ENCODE peak calls at places on chromosomes 12 and 14, in ten cellular contexts. One of them, this sample, is unnamed. For H3K27me3 and H3K9me3, the result is how much of the 10 kb centered on the place peaks cover.

GRCh38 chr12:8088574-8088973 is 6.5 kb downstream of the NECAP1 start:
- DNase-seq in CD4-positive, CD25-positive, alpha-beta regulatory T cell: peak
- DNase-seq in stomach: no peak
- DNase-seq in CD8-positive, alpha-beta memory T cell: peak
- DNase-seq in fibroblast of lung: no peak
- DNase-seq in psoas muscle: no peak
- DNase-seq in SJCRH30: no peak
- DNase-seq in ovary: no peak
- DNase-seq in esophagus squamous epithelium: no peak
- DNase-seq in tibial nerve: no peak
- DNase-seq in this sample: peak

GRCh38 chr14:99188721-99189120 is 83.3 kb downstream of the BCL11B start:
- DNase-seq in psoas muscle: no peak
- DNase-seq in stomach: no peak
- DNase-seq in SJCRH30: no peak
- DNase-seq in fibroblast of lung: no peak
- DNase-seq in ovary: no peak
- DNase-seq in CD8-positive, alpha-beta memory T cell: peak
- DNase-seq in esophagus squamous epithelium: no peak
- DNase-seq in CD4-positive, CD25-positive, alpha-beta regulatory T cell: peak
- DNase-seq in tibial nerve: no peak
- DNase-seq in this sample: peak

GRCh38 chr14:49306152-49306751 is 279.9 kb downstream of the RPS29 start:
- DNase-seq in stomach: no peak
- DNase-seq in CD4-positive, CD25-positive, alpha-beta regulatory T cell: no peak
- DNase-seq in fibroblast of lung: peak
- DNase-seq in tibial nerve: no peak
- DNase-seq in SJCRH30: peak
- DNase-seq in psoas muscle: no peak
- DNase-seq in CD8-positive, alpha-beta memory T cell: no peak
- DNase-seq in esophagus squamous epithelium: no peak
- DNase-seq in ovary: no peak
- DNase-seq in this sample: no peak

GRCh38 chr14:68977741-68978549 is 1.2 kb downstream of the ACTN1 start:
- DNase-seq in esophagus squamous epithelium: no peak
- DNase-seq in SJCRH30: peak
- DNase-seq in psoas muscle: peak
- DNase-seq in ovary: peak
- DNase-seq in fibroblast of lung: peak
- DNase-seq in CD8-positive, alpha-beta memory T cell: peak
- DNase-seq in stomach: peak
- DNase-seq in CD4-positive, CD25-positive, alpha-beta regulatory T cell: peak
- DNase-seq in tibial nerve: peak
- DNase-seq in this sample: peak

GRCh38 chr14:96748371-96748770 is 48.8 kb upstream of the VRK1 start:
- DNase-seq in stomach: no peak
- DNase-seq in psoas muscle: no peak
- DNase-seq in CD8-positive, alpha-beta memory T cell: no peak
- DNase-seq in esophagus squamous epithelium: no peak
- DNase-seq in fibroblast of lung: no peak
- DNase-seq in ovary: no peak
- DNase-seq in CD4-positive, CD25-positive, alpha-beta regulatory T cell: no peak
- DNase-seq in tibial nerve: no peak
- DNase-seq in SJCRH30: peak
- DNase-seq in this sample: no peak

GRCh38 chr14:26363689-26364088 is 234.1 kb downstream of the NOVA1 start:
- DNase-seq in SJCRH30: no peak
- DNase-seq in esophagus squamous epithelium: no peak
- DNase-seq in tibial nerve: no peak
- DNase-seq in stomach: no peak
- DNase-seq in CD4-positive, CD25-positive, alpha-beta regulatory T cell: no peak
- DNase-seq in fibroblast of lung: no peak
- DNase-seq in ovary: no peak
- DNase-seq in psoas muscle: no peak
- DNase-seq in CD8-positive, alpha-beta memory T cell: no peak
- DNase-seq in this sample: no peak

GRCh38 chr12:91994208-91994797 is 151.3 kb downstream of the BTG1 start:
- DNase-seq in psoas muscle: no peak
- DNase-seq in CD8-positive, alpha-beta memory T cell: no peak
- DNase-seq in CD4-positive, CD25-positive, alpha-beta regulatory T cell: no peak
- DNase-seq in stomach: no peak
- DNase-seq in esophagus squamous epithelium: no peak
- DNase-seq in ovary: no peak
- DNase-seq in tibial nerve: no peak
- DNase-seq in fibroblast of lung: no peak
- DNase-seq in SJCRH30: no peak
- DNase-seq in this sample: no peak

GRCh38 chr12:66900616-66901015 is 221.7 kb upstream of the GRIP1 start:
- DNase-seq in CD8-positive, alpha-beta memory T cell: no peak
- DNase-seq in fibroblast of lung: no peak
- DNase-seq in CD4-positive, CD25-positive, alpha-beta regulatory T cell: no peak
- DNase-seq in esophagus squamous epithelium: no peak
- DNase-seq in stomach: no peak
- DNase-seq in tibial nerve: no peak
- DNase-seq in SJCRH30: peak
- DNase-seq in ovary: no peak
- DNase-seq in psoas muscle: no peak
- DNase-seq in this sample: no peak

GRCh38 chr12:114689075-114689994 is 5.4 kb upstream of the TBX3 start:
- DNase-seq in ovary: no peak
- DNase-seq in SJCRH30: no peak
- DNase-seq in psoas muscle: no peak
- DNase-seq in tibial nerve: no peak
- DNase-seq in stomach: no peak
- DNase-seq in esophagus squamous epithelium: no peak
- DNase-seq in fibroblast of lung: no peak
- DNase-seq in CD8-positive, alpha-beta memory T cell: no peak
- DNase-seq in CD4-positive, CD25-positive, alpha-beta regulatory T cell: no peak
- DNase-seq in this sample: no peak

GRCh38 chr12:114688256-114688845 is 4.4 kb upstream of the TBX3 start:
- DNase-seq in stomach: no peak
- DNase-seq in fibroblast of lung: no peak
- DNase-seq in CD8-positive, alpha-beta memory T cell: no peak
- DNase-seq in CD4-positive, CD25-positive, alpha-beta regulatory T cell: no peak
- DNase-seq in tibial nerve: no peak
- DNase-seq in esophagus squamous epithelium: no peak
- DNase-seq in SJCRH30: no peak
- DNase-seq in psoas muscle: no peak
- DNase-seq in ovary: no peak
- DNase-seq in this sample: no peak

GRCh38 chr12:114686421-114687268 is 2.7 kb upstream of the TBX3 start:
- DNase-seq in CD8-positive, alpha-beta memory T cell: no peak
- DNase-seq in SJCRH30: no peak
- DNase-seq in tibial nerve: no peak
- DNase-seq in esophagus squamous epithelium: no peak
- DNase-seq in psoas muscle: no peak
- DNase-seq in CD4-positive, CD25-positive, alpha-beta regulatory T cell: no peak
- DNase-seq in fibroblast of lung: no peak
- DNase-seq in stomach: no peak
- DNase-seq in ovary: peak
- DNase-seq in this sample: no peak

GRCh38 chr12:114687269-114687605 is 3.3 kb upstream of the TBX3 start:
- DNase-seq in esophagus squamous epithelium: no peak
- DNase-seq in tibial nerve: no peak
- DNase-seq in SJCRH30: no peak
- DNase-seq in ovary: no peak
- DNase-seq in psoas muscle: no peak
- DNase-seq in fibroblast of lung: no peak
- DNase-seq in CD8-positive, alpha-beta memory T cell: no peak
- DNase-seq in CD4-positive, CD25-positive, alpha-beta regulatory T cell: no peak
- DNase-seq in stomach: no peak
- DNase-seq in this sample: no peak

DNA sequence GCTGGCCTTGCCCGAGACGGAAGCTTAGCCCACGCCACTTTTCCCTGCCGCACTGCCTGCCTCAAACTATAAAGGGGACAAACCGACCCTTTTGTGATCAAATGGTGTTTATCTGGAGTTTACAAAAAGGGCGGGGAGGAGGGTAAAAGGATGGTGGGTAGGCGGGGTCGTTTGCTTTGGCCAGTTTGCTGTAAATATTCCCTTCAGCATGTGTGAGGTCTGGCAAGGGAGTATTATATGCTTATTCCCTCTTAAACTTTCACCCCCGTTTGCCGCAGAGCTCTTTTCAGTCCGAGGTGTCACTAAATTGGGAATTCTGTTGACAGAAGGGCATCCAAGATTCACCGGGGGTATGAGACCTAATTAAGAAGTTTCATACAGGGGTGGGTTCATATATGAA is 3.8 kb upstream of the TBX3 start:
- DNase-seq in fibroblast of lung: peak
- DNase-seq in psoas muscle: no peak
- DNase-seq in ovary: no peak
- DNase-seq in SJCRH30: no peak
- DNase-seq in CD4-positive, CD25-positive, alpha-beta regulatory T cell: no peak
- DNase-seq in tibial nerve: no peak
- DNase-seq in stomach: no peak
- DNase-seq in CD8-positive, alpha-beta memory T cell: no peak
- DNase-seq in esophagus squamous epithelium: no peak
- DNase-seq in this sample: no peak
- H3K27me3 ChIP-seq in fibroblast of lung: under half
- H3K27me3 ChIP-seq in psoas muscle: half or more
- H3K27me3 ChIP-seq in ovary: under half
- H3K27me3 ChIP-seq in SJCRH30: under half
- H3K27me3 ChIP-seq in CD4-positive, CD25-positive, alpha-beta regulatory T cell: under half
- H3K27me3 ChIP-seq in tibial nerve: half or more
- H3K27me3 ChIP-seq in stomach: half or more
- H3K27me3 ChIP-seq in CD8-positive, alpha-beta memory T cell: half or more
- H3K27me3 ChIP-seq in esophagus squamous epithelium: under half
- H3K27me3 ChIP-seq in this sample: under half

GRCh38 chr12:132295101-132295526 is 34.3 kb downstream of the GALNT9 start:
- DNase-seq in stomach: no peak
- DNase-seq in tibial nerve: no peak
- DNase-seq in CD8-positive, alpha-beta memory T cell: no peak
- DNase-seq in CD4-positive, CD25-positive, alpha-beta regulatory T cell: no peak
- DNase-seq in esophagus squamous epithelium: no peak
- DNase-seq in ovary: no peak
- DNase-seq in SJCRH30: no peak
- DNase-seq in fibroblast of lung: no peak
- DNase-seq in psoas muscle: peak
- DNase-seq in this sample: no peak

GRCh38 chr12:132296063-132296462 is 33.3 kb downstream of the GALNT9 start:
- DNase-seq in fibroblast of lung: no peak
- DNase-seq in psoas muscle: peak
- DNase-seq in CD4-positive, CD25-positive, alpha-beta regulatory T cell: no peak
- DNase-seq in esophagus squamous epithelium: no peak
- DNase-seq in stomach: no peak
- DNase-seq in tibial nerve: no peak
- DNase-seq in SJCRH30: no peak
- DNase-seq in ovary: no peak
- DNase-seq in CD8-positive, alpha-beta memory T cell: no peak
- DNase-seq in this sample: no peak

GRCh38 chr12:132291402-132292175 is 37.8 kb downstream of the GALNT9 start:
- DNase-seq in esophagus squamous epithelium: no peak
- DNase-seq in psoas muscle: peak
- DNase-seq in SJCRH30: no peak
- DNase-seq in CD4-positive, CD25-positive, alpha-beta regulatory T cell: no peak
- DNase-seq in fibroblast of lung: no peak
- DNase-seq in tibial nerve: no peak
- DNase-seq in stomach: no peak
- DNase-seq in CD8-positive, alpha-beta memory T cell: no peak
- DNase-seq in ovary: no peak
- DNase-seq in this sample: no peak

GRCh38 chr12:132292328-132293319 is 36.8 kb downstream of the GALNT9 start:
- DNase-seq in esophagus squamous epithelium: no peak
- DNase-seq in CD8-positive, alpha-beta memory T cell: no peak
- DNase-seq in stomach: no peak
- DNase-seq in CD4-positive, CD25-positive, alpha-beta regulatory T cell: no peak
- DNase-seq in SJCRH30: no peak
- DNase-seq in fibroblast of lung: no peak
- DNase-seq in ovary: no peak
- DNase-seq in tibial nerve: no peak
- DNase-seq in psoas muscle: peak
- DNase-seq in this sample: no peak

DNA sequence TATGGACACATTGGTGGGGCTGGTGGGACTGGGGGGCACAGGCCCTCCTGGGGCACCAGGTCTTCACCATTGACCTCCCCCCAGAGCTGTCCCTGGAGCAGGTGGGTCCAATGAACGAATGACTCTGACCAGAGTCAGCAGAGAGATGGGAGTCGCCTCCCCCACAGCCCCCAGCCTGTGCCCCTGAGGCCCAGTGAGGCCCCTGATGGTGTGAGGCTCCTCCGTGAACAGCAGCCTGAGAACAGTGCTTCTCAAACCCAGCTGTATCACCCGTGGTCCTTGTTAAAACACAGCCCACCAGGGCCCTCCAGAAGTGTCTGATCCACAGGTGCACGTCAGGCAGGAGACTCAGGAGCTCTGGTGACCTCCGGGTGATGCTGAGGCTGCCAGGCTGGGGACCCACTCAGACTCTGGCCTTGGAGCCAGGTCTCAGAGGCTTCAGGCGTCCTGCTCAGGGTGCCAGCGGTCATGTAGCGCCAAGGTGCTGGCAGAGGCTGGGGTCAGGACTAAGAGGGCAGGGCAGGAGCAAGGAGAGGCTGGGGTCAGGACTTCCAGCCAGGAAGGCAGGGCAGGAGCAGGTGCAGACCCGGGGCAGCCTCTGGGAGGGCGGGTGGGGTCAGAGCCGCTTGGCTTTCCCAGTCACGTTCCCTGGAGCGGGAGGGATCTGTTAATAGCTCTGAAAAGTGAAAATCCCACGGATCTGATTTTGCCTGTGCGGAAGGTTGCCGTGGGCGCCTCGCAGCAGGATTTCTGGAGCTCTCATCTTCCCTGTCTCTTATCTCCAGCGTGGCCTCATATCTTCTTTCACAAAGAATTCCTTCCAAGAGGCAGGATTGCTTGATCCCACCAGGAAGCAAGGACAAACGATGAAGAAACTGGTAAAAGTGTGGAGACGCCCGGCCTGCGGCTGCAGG is 35.0 kb downstream of the GALNT9 start:
- DNase-seq in esophagus squamous epithelium: no peak
- DNase-seq in ovary: no peak
- DNase-seq in stomach: no peak
- DNase-seq in fibroblast of lung: no peak
- DNase-seq in CD8-positive, alpha-beta memory T cell: no peak
- DNase-seq in SJCRH30: no peak
- DNase-seq in psoas muscle: peak
- DNase-seq in tibial nerve: no peak
- DNase-seq in CD4-positive, CD25-positive, alpha-beta regulatory T cell: no peak
- DNase-seq in this sample: no peak
- H3K9me3 ChIP-seq in esophagus squamous epithelium: under half
- H3K9me3 ChIP-seq in ovary: under half
- H3K9me3 ChIP-seq in stomach: under half
- H3K9me3 ChIP-seq in fibroblast of lung: under half
- H3K9me3 ChIP-seq in CD8-positive, alpha-beta memory T cell: under half
- H3K9me3 ChIP-seq in SJCRH30: under half
- H3K9me3 ChIP-seq in psoas muscle: under half
- H3K9me3 ChIP-seq in tibial nerve: under half
- H3K9me3 ChIP-seq in CD4-positive, CD25-positive, alpha-beta regulatory T cell: under half
- H3K9me3 ChIP-seq in this sample: under half

GRCh38 chr12:128853321-128854197 is at the start of gene GLT1D1:
- DNase-seq in CD8-positive, alpha-beta memory T cell: no peak
- DNase-seq in SJCRH30: no peak
- DNase-seq in psoas muscle: no peak
- DNase-seq in fibroblast of lung: no peak
- DNase-seq in stomach: no peak
- DNase-seq in CD4-positive, CD25-positive, alpha-beta regulatory T cell: no peak
- DNase-seq in esophagus squamous epithelium: no peak
- DNase-seq in tibial nerve: no peak
- DNase-seq in ovary: no peak
- DNase-seq in this sample: no peak
- H3K27me3 ChIP-seq in CD8-positive, alpha-beta memory T cell: under half
- H3K27me3 ChIP-seq in SJCRH30: under half
- H3K27me3 ChIP-seq in psoas muscle: under half
- H3K27me3 ChIP-seq in fibroblast of lung: under half
- H3K27me3 ChIP-seq in stomach: half or more
- H3K27me3 ChIP-seq in CD4-positive, CD25-positive, alpha-beta regulatory T cell: under half
- H3K27me3 ChIP-seq in esophagus squamous epithelium: under half
- H3K27me3 ChIP-seq in tibial nerve: under half
- H3K27me3 ChIP-seq in ovary: under half
- H3K27me3 ChIP-seq in this sample: under half

GRCh38 chr12:40583743-40584142 is 108.5 kb upstream of the CNTN1 start:
- DNase-seq in ovary: no peak
- DNase-seq in tibial nerve: no peak
- DNase-seq in fibroblast of lung: no peak
- DNase-seq in stomach: no peak
- DNase-seq in psoas muscle: no peak
- DNase-seq in SJCRH30: no peak
- DNase-seq in esophagus squamous epithelium: no peak
- DNase-seq in CD8-positive, alpha-beta memory T cell: no peak
- DNase-seq in CD4-positive, CD25-positive, alpha-beta regulatory T cell: no peak
- DNase-seq in this sample: no peak

GRCh38 chr12:40573024-40573423 is 119.2 kb upstream of the CNTN1 start:
- DNase-seq in SJCRH30: no peak
- DNase-seq in esophagus squamous epithelium: no peak
- DNase-seq in ovary: no peak
- DNase-seq in stomach: no peak
- DNase-seq in CD8-positive, alpha-beta memory T cell: no peak
- DNase-seq in CD4-positive, CD25-positive, alpha-beta regulatory T cell: no peak
- DNase-seq in tibial nerve: no peak
- DNase-seq in fibroblast of lung: no peak
- DNase-seq in psoas muscle: no peak
- DNase-seq in this sample: no peak

GRCh38 chr12:40580346-40580745 is 111.9 kb upstream of the CNTN1 start:
- DNase-seq in fibroblast of lung: no peak
- DNase-seq in CD4-positive, CD25-positive, alpha-beta regulatory T cell: no peak
- DNase-seq in CD8-positive, alpha-beta memory T cell: no peak
- DNase-seq in esophagus squamous epithelium: no peak
- DNase-seq in stomach: no peak
- DNase-seq in SJCRH30: no peak
- DNase-seq in ovary: no peak
- DNase-seq in psoas muscle: no peak
- DNase-seq in tibial nerve: no peak
- DNase-seq in this sample: no peak

GRCh38 chr12:40581889-40582288 is 110.3 kb upstream of the CNTN1 start:
- DNase-seq in fibroblast of lung: no peak
- DNase-seq in ovary: no peak
- DNase-seq in psoas muscle: no peak
- DNase-seq in CD8-positive, alpha-beta memory T cell: no peak
- DNase-seq in stomach: no peak
- DNase-seq in CD4-positive, CD25-positive, alpha-beta regulatory T cell: no peak
- DNase-seq in esophagus squamous epithelium: no peak
- DNase-seq in tibial nerve: no peak
- DNase-seq in SJCRH30: no peak
- DNase-seq in this sample: no peak

GRCh38 chr12:40577834-40578233 is 114.4 kb upstream of the CNTN1 start:
- DNase-seq in fibroblast of lung: no peak
- DNase-seq in esophagus squamous epithelium: no peak
- DNase-seq in CD4-positive, CD25-positive, alpha-beta regulatory T cell: no peak
- DNase-seq in SJCRH30: no peak
- DNase-seq in tibial nerve: no peak
- DNase-seq in psoas muscle: no peak
- DNase-seq in CD8-positive, alpha-beta memory T cell: no peak
- DNase-seq in ovary: no peak
- DNase-seq in stomach: no peak
- DNase-seq in this sample: no peak
- H3K9me3 ChIP-seq in fibroblast of lung: under half
- H3K9me3 ChIP-seq in esophagus squamous epithelium: under half
- H3K9me3 ChIP-seq in CD4-positive, CD25-positive, alpha-beta regulatory T cell: under half
- H3K9me3 ChIP-seq in SJCRH30: under half
- H3K9me3 ChIP-seq in tibial nerve: under half
- H3K9me3 ChIP-seq in psoas muscle: under half
- H3K9me3 ChIP-seq in CD8-positive, alpha-beta memory T cell: under half
- H3K9me3 ChIP-seq in ovary: under half
- H3K9me3 ChIP-seq in stomach: under half
- H3K9me3 ChIP-seq in this sample: under half